ENCODE peak calls at places on chromosomes 6 and 20, in ten cellular contexts. O is fibroblast of pulmonary artery, K is breast epithelium, E is fibroblast of mammary gland, C is brain microvascular endothelial cell, M is mucosa of descending colon, T is heart left ventricle, P is ascending aorta, H is cardiac fibroblast, I is skeletal muscle cell. N is an unnamed sample.

GRCh38 chr6:138086573-138087196 is 20.5 kb downstream of the PERP start:
- DNase-seq in O (no peak), K (no peak), E (no peak), C (peak; percentile 51), M (no peak), T (no peak), P (no peak), H (no peak), I (no peak), N (no peak)

GRCh38 chr20:58433759-58434158 is 44.7 kb downstream of the VAPB start:
- DNase-seq in O (peak; percentile 76), K (no peak), E (peak; percentile 81), C (peak; percentile 77), M (peak; percentile 20), T (no peak), P (no peak), H (peak; percentile 74), I (peak; percentile 57), N (no peak)

GRCh38 chr6:169865346-169866139 is 114.1 kb downstream of the ERMARD start:
- DNase-seq in O (no peak), K (no peak), E (no peak), C (no peak), M (no peak), T (no peak), P (no peak), H (no peak), I (no peak), N (no peak)

GRCh38 chr6:134698228-134698627 is 251.7 kb downstream of the ALDH8A1 start:
- DNase-seq in O (no peak), K (no peak), E (peak; percentile 66), C (no peak), M (no peak), T (no peak), P (no peak), H (no peak), I (no peak), N (no peak)

GRCh38 chr6:116145786-116146675 is 20.1 kb upstream of the COL10A1 start:
- DNase-seq in O (peak; percentile 14), K (no peak), E (no peak), C (no peak), M (no peak), T (no peak), P (no peak), H (peak; percentile 36), I (no peak), N (no peak)

GRCh38 chr20:64069614-64070243 is 6.7 kb downstream of the TCEA2 start:
- DNase-seq in O (peak; percentile 28), K (no peak), E (no peak), C (no peak), M (no peak), T (no peak), P (no peak), H (no peak), I (no peak), N (no peak)

GRCh38 chr20:32518593-32519366 is 66.4 kb downstream of the NOL4L start:
- DNase-seq in O (no peak), K (no peak), E (peak; percentile 5), C (no peak), M (no peak), T (no peak), P (no peak), H (no peak), I (no peak), N (no peak)

GRCh38 chr6:25066593-25066992 is 130.8 kb upstream of the RIPOR2 start:
- DNase-seq in O (no peak), K (no peak), E (no peak), C (no peak), M (no peak), T (no peak), P (no peak), H (no peak), I (no peak), N (no peak)

GRCh38 chr6:107611060-107611824 is 121.3 kb downstream of the SOBP start:
- DNase-seq in O (peak; percentile 16), K (no peak), E (no peak), C (peak; percentile 11), M (no peak), T (no peak), P (no peak), H (peak; percentile 13), I (no peak), N (no peak)
- H3K4me3 ChIP-seq in O (no peak overlapping the region), K (no peak overlapping the region), E (no peak overlapping the region), C (no peak overlapping the region), M (no peak overlapping the region), T (no peak overlapping the region), P (no peak overlapping the region), H (no peak overlapping the region), I (no peak overlapping the region), N (no peak overlapping the region)

GRCh38 chr20:37525810-37526209 is 1.9 kb downstream of the BLCAP start:
- DNase-seq in O (no peak), K (no peak), E (no peak), C (no peak), M (no peak), T (no peak), P (no peak), H (no peak), I (no peak), N (no peak)
- H3K4me3 ChIP-seq in O (peak overlapping the region; percentile 98), K (peak overlapping the region; percentile 87), E (no peak overlapping the region), C (peak overlapping the region; percentile 99), M (no peak overlapping the region), T (no peak overlapping the region), P (peak overlapping the region; percentile 96), H (peak overlapping the region; percentile 98), I (peak overlapping the region; percentile 86), N (peak overlapping the region; percentile 92)

GRCh38 chr6:149483849-149484635 is 772 bp downstream of the ZC3H12D start:
- DNase-seq in O (no peak), K (no peak), E (no peak), C (no peak), M (no peak), T (no peak), P (no peak), H (no peak), I (no peak), N (no peak)
- H3K4me3 ChIP-seq in O (no peak overlapping the region), K (no peak overlapping the region), E (no peak overlapping the region), C (no peak overlapping the region), M (no peak overlapping the region), T (no peak overlapping the region), P (peak overlapping the region; percentile 10), H (no peak overlapping the region), I (no peak overlapping the region), N (peak overlapping the region; percentile 50)

DNA sequence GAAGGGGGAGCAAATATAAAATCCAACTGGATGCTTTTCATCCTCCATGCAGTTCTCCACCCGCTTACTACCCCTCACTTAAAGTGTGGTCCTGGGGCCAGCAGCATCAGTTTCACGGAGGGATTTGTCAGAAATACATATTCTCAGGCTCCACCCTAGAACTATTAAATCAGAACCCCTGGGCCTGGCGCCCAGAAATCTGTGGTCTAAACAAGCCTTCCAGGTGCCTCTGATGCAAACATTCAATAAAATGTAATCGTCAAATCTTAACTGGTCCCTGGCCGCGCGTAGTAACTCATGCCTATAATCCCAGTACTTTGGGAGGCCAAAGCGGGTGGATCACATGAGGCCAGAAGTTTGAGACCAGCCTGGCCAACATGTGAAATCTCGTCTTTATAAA is 47.7 kb downstream of the ATXN1 start:
- DNase-seq in O (no peak), K (no peak), E (peak; percentile 30), C (no peak), M (no peak), T (no peak), P (no peak), H (no peak), I (no peak), N (no peak)
- H3K4me3 ChIP-seq in O (peak overlapping the region; percentile 37), K (peak overlapping the region; percentile 40), E (no peak overlapping the region), C (no peak overlapping the region), M (no peak overlapping the region), T (no peak overlapping the region), P (no peak overlapping the region), H (no peak overlapping the region), I (no peak overlapping the region), N (no peak overlapping the region)

DNA sequence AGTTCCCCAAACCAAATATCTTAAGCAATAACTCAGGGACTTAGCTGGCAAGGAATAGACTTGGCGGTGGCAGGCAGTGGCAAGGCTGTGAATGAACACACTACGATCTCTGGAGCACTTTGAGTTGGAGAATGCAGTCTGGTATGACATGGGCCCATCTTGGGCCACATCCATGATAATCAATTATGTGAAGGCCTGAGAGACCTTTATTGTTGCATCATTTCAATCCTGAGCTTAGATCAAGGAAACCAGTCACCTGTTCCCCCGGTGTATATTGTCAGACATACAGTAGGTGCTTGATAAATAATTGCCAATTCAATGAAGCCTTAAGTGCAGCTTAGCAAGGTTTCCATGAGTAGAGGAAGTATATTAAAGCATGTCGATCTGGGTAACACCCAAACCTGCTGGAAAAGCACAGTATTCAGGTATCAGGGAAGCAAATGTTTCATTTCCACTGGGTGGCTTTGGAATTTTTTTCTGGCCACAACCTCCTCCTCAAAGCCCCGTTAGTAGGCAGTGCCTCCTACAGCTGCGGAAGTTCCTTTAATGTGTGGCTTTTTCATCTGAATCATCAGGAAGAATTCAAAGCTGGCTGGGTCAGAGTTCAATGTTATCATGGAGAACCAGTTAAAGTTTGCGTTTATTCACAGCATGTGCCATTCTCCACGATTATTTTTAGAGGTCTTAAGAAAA is 10.2 kb downstream of the CASS4 start:
- DNase-seq in O (peak; percentile 80), K (no peak), E (peak; percentile 72), C (peak; percentile 79), M (no peak), T (no peak), P (peak; percentile 58), H (peak; percentile 76), I (peak; percentile 34), N (no peak)
- H3K4me3 ChIP-seq in O (no peak overlapping the region), K (no peak overlapping the region), E (no peak overlapping the region), C (no peak overlapping the region), M (no peak overlapping the region), T (no peak overlapping the region), P (no peak overlapping the region), H (no peak overlapping the region), I (no peak overlapping the region), N (no peak overlapping the region)

DNA sequence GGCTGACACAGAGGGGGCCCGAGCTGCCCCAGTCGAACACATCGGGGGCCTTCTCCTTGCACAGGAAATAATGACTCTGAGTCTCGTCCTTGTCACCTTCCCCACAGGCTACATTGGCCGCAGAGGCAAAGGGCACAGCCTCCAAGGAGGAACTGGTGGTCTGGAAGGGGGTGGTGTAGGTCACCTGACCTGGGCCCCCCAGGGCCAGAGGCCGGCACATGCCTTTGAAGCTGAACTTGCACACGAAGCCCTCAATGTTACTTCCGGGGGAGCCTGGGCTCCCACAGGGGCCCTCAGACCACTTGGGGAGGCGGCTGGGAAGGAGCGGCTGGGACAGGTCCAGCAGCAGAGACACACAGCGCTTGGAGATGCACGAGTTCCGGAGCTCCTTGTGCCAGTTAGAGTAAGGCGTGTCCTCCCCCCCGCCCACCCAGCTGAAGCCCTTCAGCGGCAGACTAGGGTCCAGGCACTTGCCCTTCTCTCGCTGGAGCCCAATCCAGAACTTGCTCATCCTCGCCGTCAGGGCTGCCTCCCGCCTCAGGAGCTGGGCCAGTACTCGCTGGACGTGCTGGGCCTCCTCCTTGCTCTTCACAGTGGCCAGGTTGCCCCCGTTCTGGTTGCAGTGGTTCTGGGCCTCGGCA is 589 bp downstream of the CD93 start:
- DNase-seq in O (no peak), K (no peak), E (no peak), C (no peak), M (no peak), T (no peak), P (no peak), H (no peak), I (no peak), N (no peak)
- H3K4me3 ChIP-seq in O (no peak overlapping the region), K (peak overlapping the region; percentile 59), E (no peak overlapping the region), C (no peak overlapping the region), M (no peak overlapping the region), T (peak overlapping the region; percentile 51), P (peak overlapping the region; percentile 44), H (no peak overlapping the region), I (no peak overlapping the region), N (no peak overlapping the region)

N was measured in GM12864.